ENCODE peak calls at places on chromosome 21, in four cellular contexts. J is lower lobe of right lung, R is kidney, L is colonic mucosa. E is an unnamed sample. For H3K36me3, the result is how much of the 10 kb centered on the place peaks cover.

GRCh38 chr21:19565587-19565986 is 1162.0 kb upstream of the TMPRSS15 start:
- DNase-seq in J (no peak), R (no peak), L (no peak), E (no peak)

GRCh38 chr21:36994501-36995189 is 11.9 kb upstream of the RIPPLY3 start:
- DNase-seq in J (no peak), R (peak), L (no peak), E (no peak)

GRCh38 chr21:29657228-29657989 is 282.4 kb downstream of the GRIK1 start:
- DNase-seq in J (no peak), R (no peak), L (no peak), E (no peak)

GRCh38 chr21:27359141-27359540 is 392.3 kb upstream of the ADAMTS5 start:
- DNase-seq in J (no peak), R (no peak), L (no peak), E (peak)

GRCh38 chr21:25402134-25402957 is 204.9 kb downstream of the MRPL39 start:
- DNase-seq in J (no peak), R (no peak), L (no peak), E (no peak)

GRCh38 chr21:36694041-36694515 is 4.8 kb upstream of the SIM2 start:
- DNase-seq in J (no peak), R (no peak), L (no peak), E (no peak)

GRCh38 chr21:25831300-25831699 is 96.5 kb downstream of the GABPA start:
- DNase-seq in J (no peak), R (no peak), L (no peak), E (no peak)

GRCh38 chr21:37878946-37879660 is 37.2 kb downstream of the KCNJ6 start:
- DNase-seq in J (no peak), R (no peak), L (no peak), E (no peak)

GRCh38 chr21:26490771-26491170 is 82.3 kb downstream of the CYYR1 start:
- DNase-seq in J (no peak), R (no peak), L (no peak), E (no peak)

GRCh38 chr21:43731891-43732711 is 13.2 kb downstream of the PDXK start:
- DNase-seq in J (no peak), R (no peak), L (no peak), E (no peak)

GRCh38 chr21:40490408-40490807 is 356.6 kb downstream of the DSCAM start:
- DNase-seq in J (no peak), R (no peak), L (no peak), E (no peak)

GRCh38 chr21:36125513-36126121 is 9.3 kb upstream of the CBR3 start:
- DNase-seq in J (peak), R (no peak), L (peak), E (no peak)

GRCh38 chr21:38661296-38662223 is 144.2 kb upstream of the ETS2 start:
- DNase-seq in J (peak), R (peak), L (peak), E (no peak)

GRCh38 chr21:16797530-16797929 is 715.3 kb upstream of the CXADR start:
- DNase-seq in J (no peak), R (no peak), L (no peak), E (no peak)

GRCh38 chr21:16535100-16535418 is 805.3 kb downstream of the USP25 start:
- DNase-seq in J (peak), R (peak), L (no peak), E (no peak)

GRCh38 chr21:29187939-29188338 is 57.5 kb downstream of the MAP3K7CL start:
- DNase-seq in J (no peak), R (no peak), L (no peak), E (peak)

GRCh38 chr21:14013056-14013603 is 197.6 kb downstream of the LIPI start:
- DNase-seq in J (no peak), R (peak), L (no peak), E (no peak)

GRCh38 chr21:39564200-39564599 is 48.5 kb upstream of the B3GALT5 start:
- DNase-seq in J (no peak), R (peak), L (no peak), E (no peak)

GRCh38 chr21:26425576-26425975 is 147.5 kb downstream of the CYYR1 start:
- DNase-seq in J (no peak), R (no peak), L (no peak), E (no peak)

GRCh38 chr21:39633770-39634181 is 21.0 kb downstream of the B3GALT5 start:
- DNase-seq in J (no peak), R (no peak), L (no peak), E (peak)

GRCh38 chr21:36820176-36821031 is 121.5 kb downstream of the SIM2 start:
- DNase-seq in J (no peak), R (no peak), L (no peak), E (no peak)

GRCh38 chr21:28482657-28483056 is 510.0 kb downstream of the LTN1 start:
- DNase-seq in J (no peak), R (no peak), L (no peak), E (no peak)

GRCh38 chr21:28714795-28715464 is 277.7 kb downstream of the LTN1 start:
- DNase-seq in J (no peak), R (no peak), L (no peak), E (peak)

GRCh38 chr21:22827422-22827821 is 1829.2 kb downstream of the NCAM2 start:
- DNase-seq in J (no peak), R (no peak), L (no peak), E (no peak)

GRCh38 chr21:15063081-15063820 is 1.5 kb downstream of the NRIP1 start:
- DNase-seq in J (no peak), R (no peak), L (peak), E (no peak)

GRCh38 chr21:29669416-29669815 is 270.4 kb downstream of the GRIK1 start:
- DNase-seq in J (no peak), R (no peak), L (no peak), E (no peak)

GRCh38 chr21:39713905-39714304 is 31.1 kb upstream of the IGSF5 start:
- DNase-seq in J (no peak), R (no peak), L (no peak), E (no peak)

GRCh38 chr21:37498664-37499063 is 132.1 kb downstream of the DYRK1A start:
- DNase-seq in J (no peak), R (no peak), L (no peak), E (no peak)

GRCh38 chr21:42389449-42389835 is 6.4 kb downstream of the TMPRSS3 start:
- DNase-seq in J (no peak), R (no peak), L (peak), E (no peak)
- H3K4me3 ChIP-seq in J (no peak), R (peak), L (no peak), E (no peak)

GRCh38 chr21:33386222-33386784 is 16.9 kb upstream of the IFNGR2 start:
- DNase-seq in J (no peak), R (no peak), L (no peak), E (no peak)
- TF ChIP-seq CTCF in J (peak), R (no peak), L (no peak), E (peak)

DNA sequence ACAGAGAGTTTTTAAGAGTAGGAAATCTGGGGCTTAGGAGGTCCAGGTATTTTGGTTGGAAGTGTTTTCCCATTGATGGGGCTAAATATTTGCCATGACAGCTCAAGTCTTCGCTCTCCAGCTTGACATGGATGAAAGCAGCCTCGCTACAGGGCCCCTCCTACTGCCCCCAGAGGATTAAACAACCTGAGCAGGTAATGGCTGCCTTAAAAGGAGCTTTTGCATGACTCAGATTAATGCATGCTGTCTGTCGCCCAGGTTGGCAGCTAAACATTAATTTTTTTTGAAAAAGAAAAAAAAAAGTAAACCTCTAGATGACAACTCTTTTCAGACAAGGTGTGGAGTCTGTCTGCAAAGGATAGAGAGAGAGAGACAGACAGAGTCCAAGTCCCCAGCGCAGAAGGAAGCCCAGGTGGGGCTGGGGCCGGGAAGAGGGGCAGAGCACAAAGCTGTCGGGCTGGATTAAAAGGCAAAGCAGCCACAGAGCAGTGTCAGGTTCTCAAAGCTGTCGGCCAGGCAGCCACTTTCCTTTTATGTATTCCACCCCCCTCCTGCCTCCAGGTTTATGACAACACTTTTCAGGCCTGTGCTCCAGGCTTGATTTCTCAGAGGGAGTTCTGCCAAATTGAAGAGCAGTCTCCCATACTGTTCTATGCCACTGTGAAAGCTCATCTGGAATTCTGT is 127.9 kb downstream of the CLIC6 start:
- DNase-seq in J (no peak), R (no peak), L (peak), E (no peak)
- H3K36me3 ChIP-seq in J (half or more), R (under half), L (under half), E (under half)

DNA sequence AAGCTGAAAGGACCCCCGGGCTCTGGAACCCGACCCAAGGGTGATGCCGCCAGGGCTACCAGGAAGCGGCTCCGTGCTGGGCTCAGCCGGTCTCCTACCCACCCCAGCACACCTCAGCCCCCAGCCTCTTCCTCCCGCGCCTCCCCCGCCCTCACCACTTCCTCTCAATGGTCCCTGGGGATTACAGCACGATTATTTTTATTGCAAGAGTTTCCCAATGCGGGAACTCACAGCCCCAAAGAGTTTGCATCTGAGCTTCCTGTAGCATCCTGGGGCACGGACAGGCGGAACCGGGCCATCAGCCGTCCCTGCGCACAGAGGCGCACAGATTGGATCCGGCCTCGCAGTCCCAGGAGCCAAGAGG is 8.7 kb upstream of the SLX9 start:
- DNase-seq in J (peak), R (peak), L (no peak), E (no peak)
- H3K4me3 ChIP-seq in J (peak), R (peak), L (peak), E (no peak)

DNA sequence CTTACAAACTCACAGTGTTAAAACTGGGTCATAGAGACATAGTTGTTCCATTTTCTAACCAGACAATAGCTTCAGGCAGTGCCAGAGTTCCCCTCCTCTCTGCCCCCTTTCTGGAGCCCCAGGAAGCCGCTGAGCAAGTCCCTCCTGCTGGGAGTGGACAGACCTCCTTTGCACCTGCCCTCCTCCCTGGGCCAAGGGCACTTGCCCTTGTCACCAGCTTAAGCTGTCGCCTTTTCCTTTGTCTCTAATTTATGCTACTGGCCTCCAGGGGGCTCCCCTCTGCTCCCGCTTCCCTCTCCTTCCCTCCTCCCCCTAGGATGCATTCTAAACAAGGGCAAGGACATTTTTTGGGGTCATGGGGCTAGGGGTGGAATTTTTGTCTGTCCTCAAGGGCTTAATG is 182.4 kb downstream of the MIS18A start:
- DNase-seq in J (no peak), R (no peak), L (no peak), E (no peak)
- TF ChIP-seq CTCF in J (no peak), R (no peak), L (no peak), E (peak)

DNA sequence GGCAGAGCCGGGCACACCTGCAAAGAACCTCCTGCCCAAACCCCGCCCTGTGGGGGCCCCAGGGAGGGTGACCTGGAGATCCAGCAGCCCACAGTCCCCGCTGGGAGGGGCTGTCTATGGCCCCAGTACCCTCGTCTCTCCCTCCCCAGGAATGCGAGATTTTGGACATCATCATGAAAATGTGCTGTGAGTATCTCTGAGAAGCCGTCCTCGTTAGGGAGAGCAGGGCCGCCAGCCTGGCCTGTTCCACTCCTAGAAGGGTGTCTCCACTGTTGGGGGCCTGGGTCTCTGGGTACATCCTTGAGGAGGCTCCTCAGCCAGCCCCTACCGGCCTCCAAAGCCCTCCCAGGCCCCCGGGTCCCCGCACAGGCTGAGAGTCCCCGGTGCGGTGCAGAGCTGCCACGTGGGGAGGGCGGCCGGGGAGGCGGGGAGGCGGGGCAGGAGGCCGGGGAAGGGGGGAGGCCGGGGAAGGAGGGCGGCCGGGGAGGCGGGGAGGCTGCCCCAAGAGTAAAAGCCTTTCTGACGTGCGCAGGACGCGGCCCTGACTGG is 18.7 kb downstream of the COL6A1 start:
- DNase-seq in J (peak), R (peak), L (peak), E (no peak)
- H3K36me3 ChIP-seq in J (under half), R (under half), L (under half), E (half or more)